ENCODE peak calls at places on chromosomes 2 and 18, in six cellular contexts. G is PC-3; J is Karpas-422; Q is endothelial cell of umbilical vein; S is NCI-H1048; T is activated naive CD4-positive, alpha-beta T cell treated with anti-CD3 and anti-CD28 coated beads for 36 hours. X is an unnamed sample.
A peak's percentile ranks its signal among the peaks of the same experiment; 100 is the strongest.

GRCh38 chr2:127586136-127586535 is 50.7 kb downstream of the MYO7B start:
- DNase-seq in G (no peak), J (no peak), Q (no peak), S (no peak), T (no peak), X (no peak)

GRCh38 chr18:36828157-36828629 is 609 bp downstream of the TPGS2 start:
- DNase-seq in G (peak; percentile 6), J (peak; percentile 63), Q (peak; percentile 46), S (no peak), T (peak; percentile 42), X (no peak)

GRCh38 chr18:22637787-22638186 is 220.1 kb upstream of the CTAGE1 start:
- DNase-seq in G (peak; percentile 78), J (no peak), Q (no peak), S (no peak), T (no peak), X (no peak)

GRCh38 chr2:152298754-152299153 is 36.2 kb upstream of the FMNL2 start:
- DNase-seq in G (peak; percentile 23), J (no peak), Q (peak; percentile 3), S (no peak), T (no peak), X (no peak)

GRCh38 chr2:106965611-106966010 is 79.6 kb upstream of the ST6GAL2 start:
- DNase-seq in G (peak; percentile 54), J (no peak), Q (no peak), S (no peak), T (no peak), X (no peak)

GRCh38 chr2:241949736-241950412 is 80.3 kb downstream of the RTP5 start:
- DNase-seq in G (no peak), J (no peak), Q (no peak), S (no peak), T (no peak), X (peak; percentile 38)

GRCh38 chr2:46471-47345 is at the start of gene FAM110C:
- DNase-seq in G (peak; percentile 74), J (no peak), Q (no peak), S (no peak), T (peak; percentile 59), X (peak; percentile 81)

GRCh38 chr2:15346624-15347023 is 214.5 kb downstream of the NBAS start:
- DNase-seq in G (no peak), J (no peak), Q (no peak), S (no peak), T (no peak), X (no peak)

GRCh38 chr2:182300603-182301002 is 126.2 kb downstream of the PDE1A start:
- DNase-seq in G (peak; percentile 62), J (no peak), Q (no peak), S (no peak), T (no peak), X (no peak)

GRCh38 chr18:59268722-59269562 is 4.3 kb downstream of the RAX start:
- DNase-seq in G (peak; percentile 51), J (no peak), Q (no peak), S (peak; percentile 3), T (peak; percentile 68), X (no peak)

GRCh38 chr18:24027156-24027555 is 12.6 kb downstream of the TTC39C start:
- DNase-seq in G (peak; percentile 84), J (no peak), Q (no peak), S (no peak), T (no peak), X (no peak)

X was measured in RWPE2.